ENCODE peak calls at places on chromosomes 13 and 19, in four cellular contexts. M is BE2C; R is activated naive CD8-positive, alpha-beta T cell treated with anti-CD3 and anti-CD28 coated beads, Interleukin-2, amount 50 U/mL, for 24 hours; T is NCI-H1417. Z is an unnamed sample.

GRCh38 chr13:96967248-96967745 is 27.0 kb downstream of the OXGR1 start:
- DNase-seq in M (peak), R (no peak), T (no peak), Z (no peak)

GRCh38 chr19:389246-389934 is 19.6 kb downstream of the C2CD4C start:
- DNase-seq in M (no peak), R (no peak), T (no peak), Z (no peak)

GRCh38 chr19:47110521-47111080 is 3.0 kb downstream of the ZC3H4 start:
- DNase-seq in M (peak), R (peak), T (peak), Z (no peak)

GRCh38 chr19:35673121-35673804 is 6.9 kb downstream of the UPK1A start:
- DNase-seq in M (peak), R (peak), T (peak), Z (peak)

GRCh38 chr13:110652755-110653154 is 37.4 kb downstream of the NAXD start:
- DNase-seq in M (no peak), R (no peak), T (no peak), Z (no peak)

GRCh38 chr19:2719232-2719735 is 1.9 kb downstream of the DIRAS1 start:
- DNase-seq in M (no peak), R (no peak), T (no peak), Z (no peak)

GRCh38 chr19:49362926-49363264 is 679 bp upstream of the TEAD2 start:
- DNase-seq in M (no peak), R (no peak), T (no peak), Z (no peak)

GRCh38 chr13:36920612-36921185 is 661 bp upstream of the SMAD9 start:
- DNase-seq in M (no peak), R (no peak), T (peak), Z (no peak)

GRCh38 chr19:45958763-45959516 is 14.7 kb downstream of the NOVA2 start:
- DNase-seq in M (no peak), R (no peak), T (no peak), Z (no peak)

GRCh38 chr19:8609210-8610040 is 1.1 kb downstream of the ADAMTS10 start:
- DNase-seq in M (no peak), R (peak), T (no peak), Z (no peak)

GRCh38 chr19:40576181-40576584 is 490 bp upstream of the SHKBP1 start:
- DNase-seq in M (no peak), R (peak), T (no peak), Z (no peak)

GRCh38 chr13:46899801-46900200 is 2.9 kb upstream of the HTR2A start:
- DNase-seq in M (no peak), R (no peak), T (no peak), Z (no peak)

GRCh38 chr19:18473706-18474087 is 35.8 kb upstream of the ISYNA1 start:
- DNase-seq in M (no peak), R (no peak), T (no peak), Z (no peak)

GRCh38 chr19:47239610-47240296 is 8.8 kb upstream of the BBC3 start:
- DNase-seq in M (peak), R (peak), T (peak), Z (no peak)

GRCh38 chr13:23984541-23984940 is 87.2 kb upstream of the C1QTNF9B start:
- DNase-seq in M (no peak), R (no peak), T (no peak), Z (no peak)

GRCh38 chr13:91805605-91806004 is 407.2 kb downstream of the GPC5 start:
- DNase-seq in M (no peak), R (no peak), T (peak), Z (no peak)

GRCh38 chr19:52138614-52139290 is 986 bp downstream of the ZNF616 start:
- DNase-seq in M (peak), R (peak), T (peak), Z (no peak)

GRCh38 chr13:27562457-27562856 is 57.9 kb downstream of the LNX2 start:
- DNase-seq in M (no peak), R (no peak), T (no peak), Z (no peak)

GRCh38 chr19:49216076-49216475 is 58.5 kb downstream of the TRPM4 start:
- DNase-seq in M (no peak), R (no peak), T (no peak), Z (peak)

GRCh38 chr19:48600679-48601382 is 5.7 kb upstream of the SPACA4 start:
- DNase-seq in M (no peak), R (no peak), T (no peak), Z (no peak)

GRCh38 chr13:49466240-49466914 is 22.3 kb downstream of the SETDB2 start:
- DNase-seq in M (no peak), R (no peak), T (no peak), Z (no peak)

GRCh38 chr19:13847033-13847899 is 29.7 kb upstream of the NANOS3 start:
- DNase-seq in M (peak), R (peak), T (peak), Z (peak)

GRCh38 chr19:6233827-6234511 is 45.8 kb downstream of the MLLT1 start:
- DNase-seq in M (peak), R (no peak), T (peak), Z (no peak)

GRCh38 chr19:36140289-36141038 is 598 bp downstream of the CAPNS1 start:
- DNase-seq in M (peak), R (peak), T (peak), Z (no peak)

GRCh38 chr13:106533940-106534843 is 1.3 kb downstream of the EFNB2 start:
- DNase-seq in M (peak), R (peak), T (peak), Z (no peak)

GRCh38 chr13:34038326-34039068 is 220.5 kb downstream of the RFC3 start:
- DNase-seq in M (no peak), R (no peak), T (no peak), Z (no peak)

GRCh38 chr19:23403024-23403423 is 7.8 kb upstream of the ZNF91 start:
- DNase-seq in M (no peak), R (no peak), T (no peak), Z (no peak)

GRCh38 chr19:47755762-47756626 is 10.6 kb downstream of the NOP53 start:
- DNase-seq in M (no peak), R (no peak), T (no peak), Z (no peak)

GRCh38 chr13:92354583-92354982 is 872.0 kb upstream of the GPC6 start:
- DNase-seq in M (no peak), R (no peak), T (no peak), Z (no peak)

GRCh38 chr13:40676007-40676406 is 9.6 kb upstream of the FOXO1 start:
- DNase-seq in M (no peak), R (no peak), T (no peak), Z (no peak)

GRCh38 chr19:11268783-11269267 is 6.5 kb upstream of the DOCK6 start:
- DNase-seq in M (peak), R (no peak), T (no peak), Z (peak)

GRCh38 chr19:38267780-38268430 is 3.5 kb downstream of the SPINT2 start:
- DNase-seq in M (no peak), R (no peak), T (peak), Z (no peak)